ENCODE peak calls at places on chromosomes 13 and 19, in seven cellular contexts. One of them, this sample, is unnamed.

GRCh38 chr19:55830656-55831055 is 1.1 kb downstream of the NLRP11 start:
- DNase-seq in mucosa of descending colon: no peak
- DNase-seq in SK-N-SH: no peak
- DNase-seq in lung: no peak
- DNase-seq in psoas muscle: no peak
- DNase-seq in cardiac fibroblast: no peak
- DNase-seq in endodermal cell: no peak
- DNase-seq in this sample: no peak

GRCh38 chr13:98221234-98221633 is 44.2 kb upstream of the RNF113B start:
- DNase-seq in mucosa of descending colon: no peak
- DNase-seq in SK-N-SH: no peak
- DNase-seq in lung: no peak
- DNase-seq in psoas muscle: no peak
- DNase-seq in cardiac fibroblast: peak
- DNase-seq in endodermal cell: peak
- DNase-seq in this sample: no peak

GRCh38 chr19:17530586-17530985 is 19.1 kb downstream of the PGLS start:
- DNase-seq in mucosa of descending colon: no peak
- DNase-seq in SK-N-SH: no peak
- DNase-seq in lung: no peak
- DNase-seq in psoas muscle: no peak
- DNase-seq in cardiac fibroblast: no peak
- DNase-seq in endodermal cell: peak
- DNase-seq in this sample: no peak

GRCh38 chr19:7328647-7329046 is 20.1 kb upstream of the ARHGEF18 start:
- DNase-seq in mucosa of descending colon: no peak
- DNase-seq in SK-N-SH: no peak
- DNase-seq in lung: no peak
- DNase-seq in psoas muscle: no peak
- DNase-seq in cardiac fibroblast: no peak
- DNase-seq in endodermal cell: no peak
- DNase-seq in this sample: no peak

GRCh38 chr13:108158746-108159145 is 56.6 kb downstream of the LIG4 start:
- DNase-seq in mucosa of descending colon: no peak
- DNase-seq in SK-N-SH: no peak
- DNase-seq in lung: no peak
- DNase-seq in psoas muscle: no peak
- DNase-seq in cardiac fibroblast: no peak
- DNase-seq in endodermal cell: no peak
- DNase-seq in this sample: no peak

GRCh38 chr13:108213946-108214345 is 1.4 kb downstream of the LIG4 start:
- DNase-seq in mucosa of descending colon: no peak
- DNase-seq in SK-N-SH: no peak
- DNase-seq in lung: no peak
- DNase-seq in psoas muscle: no peak
- DNase-seq in cardiac fibroblast: no peak
- DNase-seq in endodermal cell: no peak
- DNase-seq in this sample: no peak

GRCh38 chr19:46461537-46461936 is 9.8 kb downstream of the PNMA8A start:
- DNase-seq in mucosa of descending colon: no peak
- DNase-seq in SK-N-SH: no peak
- DNase-seq in lung: no peak
- DNase-seq in psoas muscle: no peak
- DNase-seq in cardiac fibroblast: no peak
- DNase-seq in endodermal cell: no peak
- DNase-seq in this sample: no peak

GRCh38 chr19:55465460-55466245 is 1.1 kb upstream of the C19orf85 start:
- DNase-seq in mucosa of descending colon: no peak
- DNase-seq in SK-N-SH: no peak
- DNase-seq in lung: no peak
- DNase-seq in psoas muscle: no peak
- DNase-seq in cardiac fibroblast: no peak
- DNase-seq in endodermal cell: peak
- DNase-seq in this sample: peak

GRCh38 chr13:45974500-45974899 is 78.0 kb downstream of the ZC3H13 start:
- DNase-seq in mucosa of descending colon: no peak
- DNase-seq in SK-N-SH: no peak
- DNase-seq in lung: no peak
- DNase-seq in psoas muscle: no peak
- DNase-seq in cardiac fibroblast: no peak
- DNase-seq in endodermal cell: no peak
- DNase-seq in this sample: no peak

GRCh38 chr13:75850915-75851314 is 214.8 kb downstream of the LMO7 start:
- DNase-seq in mucosa of descending colon: no peak
- DNase-seq in SK-N-SH: no peak
- DNase-seq in lung: no peak
- DNase-seq in psoas muscle: no peak
- DNase-seq in cardiac fibroblast: no peak
- DNase-seq in endodermal cell: no peak
- DNase-seq in this sample: no peak

GRCh38 chr13:80242728-80243427 is 98.0 kb downstream of the SPRY2 start:
- DNase-seq in mucosa of descending colon: no peak
- DNase-seq in SK-N-SH: no peak
- DNase-seq in lung: no peak
- DNase-seq in psoas muscle: no peak
- DNase-seq in cardiac fibroblast: no peak
- DNase-seq in endodermal cell: no peak
- DNase-seq in this sample: no peak

GRCh38 chr19:34336781-34337271 is 28.2 kb upstream of the GPI start:
- DNase-seq in mucosa of descending colon: peak
- DNase-seq in SK-N-SH: peak
- DNase-seq in lung: no peak
- DNase-seq in psoas muscle: no peak
- DNase-seq in cardiac fibroblast: peak
- DNase-seq in endodermal cell: no peak
- DNase-seq in this sample: no peak

DNA sequence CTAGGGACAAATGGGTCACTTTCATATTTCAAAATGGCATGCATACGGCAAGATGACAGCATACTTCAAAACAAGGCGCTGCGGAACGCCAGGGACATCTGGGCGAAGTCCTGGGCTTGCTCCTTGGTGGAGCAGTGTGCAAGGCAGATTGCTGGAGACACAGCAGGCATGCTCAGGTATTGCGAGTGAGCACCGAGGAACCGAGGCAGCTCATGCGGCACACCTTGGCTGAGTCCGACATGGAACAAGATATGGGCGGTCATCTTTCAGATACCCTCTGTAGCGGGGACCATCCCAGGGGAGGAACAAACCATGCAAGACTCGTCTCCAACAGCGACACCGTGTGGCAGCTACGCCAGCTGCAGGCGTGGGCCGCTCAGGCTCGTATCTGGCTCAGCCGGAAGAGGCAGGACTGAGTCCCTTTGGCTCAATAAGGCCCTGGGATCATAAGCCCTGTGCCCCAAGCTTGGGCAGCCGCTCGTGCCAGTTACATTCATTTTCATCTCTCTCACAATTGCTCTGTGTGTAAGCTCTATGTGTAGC is 112.4 kb downstream of the NUFIP1 start:
- DNase-seq in mucosa of descending colon: no peak
- DNase-seq in SK-N-SH: no peak
- DNase-seq in lung: no peak
- DNase-seq in psoas muscle: no peak
- DNase-seq in cardiac fibroblast: no peak
- DNase-seq in endodermal cell: peak
- DNase-seq in this sample: no peak
- TF ChIP-seq CTCF in mucosa of descending colon: no peak
- TF ChIP-seq CTCF in SK-N-SH: peak
- TF ChIP-seq CTCF in lung: no peak
- TF ChIP-seq CTCF in psoas muscle: no peak
- TF ChIP-seq CTCF in cardiac fibroblast: peak
- TF ChIP-seq CTCF in endodermal cell: peak
- TF ChIP-seq CTCF in this sample: peak

DNA sequence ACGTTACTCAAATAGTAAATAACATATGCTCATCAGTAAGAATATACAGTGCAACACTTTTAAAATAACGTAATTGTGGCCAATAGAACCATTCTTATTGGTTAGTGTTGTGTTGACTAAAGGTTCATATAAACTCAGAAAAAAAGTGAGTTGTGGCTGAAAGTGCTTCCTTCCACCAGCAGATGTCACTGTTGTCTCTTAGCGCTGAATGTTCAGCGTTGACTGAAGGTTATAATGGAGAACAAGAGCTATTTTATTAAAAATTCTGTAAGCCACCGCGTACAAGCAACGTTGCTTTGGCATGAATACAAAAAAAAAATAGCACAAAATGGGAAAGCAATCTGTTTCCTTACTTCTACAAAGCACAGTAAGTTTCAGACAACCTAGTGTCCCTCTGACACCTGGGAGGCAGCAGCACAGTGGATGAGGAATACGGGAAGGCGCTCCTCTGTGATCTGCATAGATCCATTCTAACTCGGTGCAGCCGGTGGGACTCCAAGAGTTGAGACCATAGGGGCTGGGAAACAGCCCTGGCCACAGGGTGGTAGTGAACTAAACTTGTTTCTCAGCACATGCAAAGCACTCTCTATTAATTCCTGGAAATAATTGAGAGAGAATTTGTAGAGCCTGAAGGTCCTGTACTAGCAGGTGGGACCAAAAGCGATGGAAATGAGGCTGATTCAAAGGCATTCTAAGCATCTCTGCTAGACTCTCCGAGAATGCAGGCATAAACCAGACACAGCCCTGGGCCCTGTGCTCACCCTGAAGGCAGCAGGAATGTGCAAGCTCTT is 23.9 kb upstream of the OXGR1 start:
- DNase-seq in mucosa of descending colon: peak
- DNase-seq in SK-N-SH: peak
- DNase-seq in lung: peak
- DNase-seq in psoas muscle: no peak
- DNase-seq in cardiac fibroblast: peak
- DNase-seq in endodermal cell: peak
- DNase-seq in this sample: no peak
- H3K4me3 ChIP-seq in mucosa of descending colon: no peak
- H3K4me3 ChIP-seq in SK-N-SH: no peak
- H3K4me3 ChIP-seq in lung: no peak
- H3K4me3 ChIP-seq in psoas muscle: no peak
- H3K4me3 ChIP-seq in cardiac fibroblast: no peak
- H3K4me3 ChIP-seq in endodermal cell: no peak
- H3K4me3 ChIP-seq in this sample: no peak

DNA sequence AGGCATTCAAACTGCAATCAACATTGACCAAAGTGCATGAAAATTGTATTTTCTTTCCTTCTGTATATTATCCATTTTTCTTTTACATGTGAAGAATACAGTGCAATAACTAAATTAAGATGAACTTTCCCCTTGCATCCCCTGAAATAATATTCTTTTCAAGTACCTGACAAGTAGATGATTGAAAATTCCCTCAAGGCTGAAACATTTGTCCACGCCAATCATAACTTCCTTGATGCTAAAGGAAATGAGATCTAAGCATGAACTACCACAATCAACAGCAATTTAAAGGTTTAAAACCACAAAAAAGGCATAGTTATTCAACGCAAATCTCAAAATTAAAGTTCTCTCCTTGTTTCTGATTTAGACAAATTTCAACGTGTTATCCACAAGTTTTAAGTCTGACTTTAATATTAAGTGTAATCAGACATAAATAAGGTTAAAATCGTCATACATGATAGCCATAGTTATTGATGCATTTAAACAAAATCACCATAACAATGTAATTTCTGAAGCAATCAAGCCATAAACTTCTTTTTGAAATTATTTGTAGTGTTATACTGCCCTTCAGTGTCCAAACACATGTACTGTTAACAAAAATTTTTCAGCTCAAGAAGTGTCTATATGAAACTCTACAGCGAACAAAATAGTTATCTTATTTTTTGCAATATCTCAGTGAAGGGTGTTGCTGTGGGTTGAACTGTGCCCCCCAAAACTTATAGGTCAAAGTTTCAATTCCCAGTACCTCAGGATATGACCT is 169.5 kb downstream of the DCLK1 start:
- DNase-seq in mucosa of descending colon: no peak
- DNase-seq in SK-N-SH: no peak
- DNase-seq in lung: no peak
- DNase-seq in psoas muscle: no peak
- DNase-seq in cardiac fibroblast: no peak
- DNase-seq in endodermal cell: no peak
- DNase-seq in this sample: no peak
- TF ChIP-seq CTCF in mucosa of descending colon: no peak
- TF ChIP-seq CTCF in SK-N-SH: peak
- TF ChIP-seq CTCF in lung: no peak
- TF ChIP-seq CTCF in psoas muscle: no peak
- TF ChIP-seq CTCF in cardiac fibroblast: peak
- TF ChIP-seq CTCF in endodermal cell: peak
- TF ChIP-seq CTCF in this sample: no peak

GRCh38 chr19:38304866-38305429 is 897 bp downstream of the C19orf33 start:
- DNase-seq in mucosa of descending colon: peak
- DNase-seq in SK-N-SH: peak
- DNase-seq in lung: peak
- DNase-seq in psoas muscle: no peak
- DNase-seq in cardiac fibroblast: peak
- DNase-seq in endodermal cell: peak
- DNase-seq in this sample: peak

GRCh38 chr19:38306236-38306635 is 2.2 kb downstream of the C19orf33 start:
- DNase-seq in mucosa of descending colon: no peak
- DNase-seq in SK-N-SH: no peak
- DNase-seq in lung: no peak
- DNase-seq in psoas muscle: no peak
- DNase-seq in cardiac fibroblast: no peak
- DNase-seq in endodermal cell: no peak
- DNase-seq in this sample: no peak

GRCh38 chr19:38307076-38307475 is 3.0 kb downstream of the C19orf33 start:
- DNase-seq in mucosa of descending colon: no peak
- DNase-seq in SK-N-SH: no peak
- DNase-seq in lung: no peak
- DNase-seq in psoas muscle: no peak
- DNase-seq in cardiac fibroblast: no peak
- DNase-seq in endodermal cell: no peak
- DNase-seq in this sample: no peak

GRCh38 chr19:38304352-38304865 is 358 bp downstream of the C19orf33 start:
- DNase-seq in mucosa of descending colon: no peak
- DNase-seq in SK-N-SH: no peak
- DNase-seq in lung: no peak
- DNase-seq in psoas muscle: no peak
- DNase-seq in cardiac fibroblast: no peak
- DNase-seq in endodermal cell: peak
- DNase-seq in this sample: no peak

DNA sequence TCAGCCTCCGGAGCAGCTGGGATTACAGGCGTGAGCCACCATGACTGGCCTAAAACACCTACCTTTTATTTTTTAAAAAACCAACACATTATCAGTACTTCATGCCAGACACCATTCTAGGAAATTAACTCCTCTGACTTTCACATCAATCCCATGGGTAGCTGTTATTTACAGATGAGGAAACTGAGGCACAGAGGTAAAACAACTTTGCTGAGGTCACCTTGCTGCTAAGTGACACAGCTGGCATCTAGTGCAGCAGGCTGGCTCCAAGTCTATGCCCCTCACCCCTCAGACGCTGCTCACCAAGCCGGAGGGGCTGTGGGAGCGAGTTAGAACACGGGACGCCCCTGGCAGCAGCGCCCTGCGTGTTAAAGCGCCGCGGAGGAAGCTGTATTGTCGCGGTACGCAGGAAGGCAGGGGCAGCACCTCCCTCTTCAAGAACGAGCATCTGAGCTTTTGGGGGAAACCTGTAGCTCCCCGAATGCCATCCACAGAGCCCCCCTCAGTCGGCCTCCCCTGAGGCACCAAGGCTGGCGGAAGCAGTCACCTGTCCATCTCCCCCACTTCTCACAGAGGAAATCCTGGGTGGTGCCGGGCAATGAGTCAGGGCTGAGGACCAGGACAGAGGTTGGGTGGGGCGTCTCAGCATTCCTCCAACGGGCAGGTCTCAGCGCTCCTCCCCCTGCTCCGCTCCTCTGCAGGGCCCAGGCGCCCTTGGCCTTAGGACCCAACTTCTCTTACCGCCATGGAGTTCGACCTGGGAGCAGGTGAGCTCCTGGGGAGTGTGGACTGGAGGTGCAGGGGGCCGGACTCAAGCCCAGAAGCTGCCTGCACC is at the start of gene C19orf33:
- DNase-seq in mucosa of descending colon: peak
- DNase-seq in SK-N-SH: no peak
- DNase-seq in lung: peak
- DNase-seq in psoas muscle: no peak
- DNase-seq in cardiac fibroblast: peak
- DNase-seq in endodermal cell: peak
- DNase-seq in this sample: peak
- H3K4me3 ChIP-seq in mucosa of descending colon: peak
- H3K4me3 ChIP-seq in SK-N-SH: no peak
- H3K4me3 ChIP-seq in lung: peak
- H3K4me3 ChIP-seq in psoas muscle: no peak
- H3K4me3 ChIP-seq in cardiac fibroblast: no peak
- H3K4me3 ChIP-seq in endodermal cell: no peak
- H3K4me3 ChIP-seq in this sample: no peak

This sample was measured in heart left ventricle.